ENCODE peak calls at places on chromosomes 13 and 19, in four cellular contexts. M is mucosa of descending colon; J is NCI-H345; U is stimulated activated CD4-positive, alpha-beta T cell treated with anti-CD3 and anti-CD28 coated beads, Interleukin-1b, Interleukin-23, amount 100 ng/mL, for 4 hours. N is an unnamed sample.

GRCh38 chr19:18587962-18588610 is 512 bp upstream of the REX1BD start:
- DNase-seq in M (no peak), U (no peak), J (no peak), N (no peak)

GRCh38 chr13:63092461-63092860 is 1676.8 kb upstream of the PCDH20 start:
- DNase-seq in J (no peak), M (no peak), U (no peak), N (no peak)

GRCh38 chr19:19160489-19161035 is 9.5 kb downstream of the MEF2B start:
- DNase-seq in J (no peak), U (no peak), M (no peak), N (no peak)

GRCh38 chr13:42328672-42329071 is 56.7 kb downstream of the AKAP11 start:
- DNase-seq in J (no peak), M (no peak), U (no peak), N (no peak)

GRCh38 chr19:10692673-10693264 is 8.5 kb upstream of the QTRT1 start:
- DNase-seq in M (no peak), U (no peak), J (no peak), N (no peak)

GRCh38 chr19:47021536-47022139 is 2.0 kb downstream of the NPAS1 start:
- DNase-seq in U (no peak), J (no peak), M (no peak), N (no peak)

GRCh38 chr19:39792999-39793546 is 14.4 kb downstream of the LEUTX start:
- DNase-seq in J (peak), U (peak), M (peak), N (peak)

GRCh38 chr13:102530751-102531150 is 66.0 kb upstream of the TPP2 start:
- DNase-seq in U (no peak), J (no peak), M (no peak), N (no peak)

GRCh38 chr13:50365683-50366391 is 350.6 kb downstream of the KCNRG start:
- DNase-seq in M (no peak), U (no peak), J (peak), N (no peak)

GRCh38 chr19:10478903-10479384 is 24.2 kb downstream of the KEAP1 start:
- DNase-seq in M (peak), U (peak), J (peak), N (peak)

GRCh38 chr13:73731564-73731963 is 402.6 kb downstream of the KLF12 start:
- DNase-seq in M (no peak), J (no peak), U (no peak), N (no peak)

GRCh38 chr19:49669511-49669910 is 3.8 kb downstream of the BCL2L12 start:
- DNase-seq in M (no peak), U (no peak), J (no peak), N (no peak)

GRCh38 chr13:30797847-30798246 is 62.5 kb downstream of the ALOX5AP start:
- DNase-seq in U (no peak), M (no peak), J (no peak), N (no peak)

GRCh38 chr19:29831041-29831548 is 19.3 kb downstream of the CCNE1 start:
- DNase-seq in J (no peak), U (peak), M (no peak), N (peak)

GRCh38 chr13:47454986-47455385 is 546.1 kb downstream of the SUCLA2 start:
- DNase-seq in M (no peak), J (no peak), U (no peak), N (no peak)

GRCh38 chr19:7394728-7395359 is 46.1 kb downstream of the ARHGEF18 start:
- DNase-seq in U (peak), M (peak), J (peak), N (peak)

GRCh38 chr19:7288977-7289376 is 5.2 kb downstream of the INSR start:
- DNase-seq in J (no peak), M (no peak), U (no peak), N (no peak)

GRCh38 chr13:105220063-105220462 is 1315.4 kb downstream of the EFNB2 start:
- DNase-seq in J (no peak), U (no peak), M (no peak), N (no peak)

GRCh38 chr13:113856716-113857065 is 7.2 kb downstream of the GAS6 start:
- DNase-seq in U (no peak), J (no peak), M (peak), N (no peak)

GRCh38 chr19:12194827-12195500 is 32.1 kb downstream of the ZNF136 start:
- DNase-seq in M (peak), J (no peak), U (peak), N (no peak)

GRCh38 chr13:44436589-44437337 is 63.1 kb downstream of the SERP2 start:
- DNase-seq in M (peak), J (peak), U (peak), N (peak)

GRCh38 chr13:22561581-22561980 is 619.2 kb upstream of the SGCG start:
- DNase-seq in U (no peak), M (no peak), J (peak), N (no peak)

GRCh38 chr19:1956143-1956537 is 15.2 kb downstream of the CSNK1G2 start:
- DNase-seq in U (no peak), J (no peak), M (no peak), N (no peak)

GRCh38 chr13:50387124-50387581 is 371.9 kb downstream of the KCNRG start:
- DNase-seq in U (no peak), M (peak), J (no peak), N (no peak)

GRCh38 chr19:33297401-33298145 is 4.8 kb downstream of the CEBPA start:
- DNase-seq in U (no peak), J (no peak), M (peak), N (no peak)

GRCh38 chr13:97249093-97249787 is 27.1 kb downstream of the MBNL2 start:
- DNase-seq in J (no peak), U (no peak), M (no peak), N (no peak)

GRCh38 chr13:24228852-24229458 is 68.4 kb downstream of the SPATA13 start:
- DNase-seq in U (no peak), J (peak), M (no peak), N (peak)

GRCh38 chr13:23639672-23640275 is 69.6 kb downstream of the TNFRSF19 start:
- DNase-seq in M (no peak), U (no peak), J (peak), N (no peak)

GRCh38 chr19:19627716-19628498 is at the start of gene LPAR2:
- DNase-seq in M (peak), J (peak), U (peak), N (peak)

GRCh38 chr13:48078251-48078656 is 16.6 kb downstream of the MED4 start:
- DNase-seq in M (no peak), J (no peak), U (no peak), N (peak)

GRCh38 chr19:6707658-6708018 is 12.8 kb downstream of the C3 start:
- DNase-seq in J (no peak), M (no peak), U (no peak), N (no peak)

GRCh38 chr19:55625004-55625326 is 599 bp upstream of the ZNF784 start:
- DNase-seq in M (no peak), J (no peak), U (no peak), N (no peak)

GRCh38 chr19:8702350-8702749 is 3.8 kb upstream of the ACTL9 start:
- DNase-seq in M (no peak), J (no peak), U (no peak), N (no peak)

GRCh38 chr13:112161441-112162301 is 94.7 kb downstream of the SOX1 start:
- DNase-seq in J (peak), M (no peak), U (no peak), N (no peak)

GRCh38 chr13:44368599-44369368 is 4.8 kb upstream of the SERP2 start:
- DNase-seq in U (no peak), J (peak), M (no peak), N (no peak)